ENCODE peak calls at places on chromosomes 1 and 21, in six cellular contexts. J is T-helper 9 cell, L is GM23248, Y is T-cell, M is A549, T is brain microvascular endothelial cell. S is an unnamed sample.

GRCh38 chr1:14862114-14862513 is 263.6 kb downstream of the KAZN start:
- DNase-seq in L (no peak), Y (no peak), M (no peak), T (no peak), J (no peak), S (no peak)

GRCh38 chr1:76377247-76377646 is 302.7 kb downstream of the ST6GALNAC3 start:
- DNase-seq in Y (no peak), M (no peak), L (no peak), T (no peak), J (no peak), S (no peak)

GRCh38 chr1:50251592-50252165 is 143.0 kb downstream of the ELAVL4 start:
- DNase-seq in T (no peak), J (no peak), M (no peak), L (peak; percentile 15), Y (no peak), S (no peak)

GRCh38 chr21:43585514-43585913 is 73.8 kb downstream of the HSF2BP start:
- DNase-seq in J (no peak), Y (no peak), T (no peak), L (no peak), M (no peak), S (no peak)

GRCh38 chr1:85146972-85147359 is 53.9 kb downstream of the SYDE2 start:
- DNase-seq in L (peak; percentile 23), M (no peak), T (no peak), Y (no peak), J (no peak), S (no peak)

GRCh38 chr1:232142403-232143314 is 487.3 kb downstream of the SIPA1L2 start:
- DNase-seq in M (peak; percentile 31), T (peak; percentile 64), L (peak; percentile 95), J (no peak), Y (no peak), S (no peak)

GRCh38 chr1:153679337-153680119 is 1.0 kb downstream of the NPR1 start:
- DNase-seq in T (no peak), L (peak; percentile 52), M (no peak), J (peak; percentile 16), Y (no peak), S (peak; percentile 12)

GRCh38 chr1:205916541-205916940 is 26.7 kb downstream of the SLC26A9 start:
- DNase-seq in J (no peak), Y (no peak), M (no peak), T (peak; percentile 69), L (peak; percentile 52), S (no peak)

GRCh38 chr1:201750120-201750519 is 78.8 kb upstream of the IPO9 start:
- DNase-seq in L (no peak), J (no peak), M (no peak), Y (no peak), T (no peak), S (no peak)